ENCODE peak calls at places on chromosomes 5 and 9, in ten cellular contexts. L is ovary, N is suprapubic skin, C is transverse colon, O is tibial nerve, G is GM12878, D is SK-N-SH, Y is A549, B is esophagus muscularis mucosa, P is stomach. R is an unnamed sample. For H3K4me1, the result is how much of the 10 kb centered on the place peaks cover.

GRCh38 chr5:97009212-97009898 is 73.5 kb downstream of the LNPEP start:
- DNase-seq in O (peak), D (peak), N (no peak), P (no peak), C (no peak), B (no peak), L (no peak), G (peak), Y (no peak), R (no peak)

GRCh38 chr9:112334319-112334828 is 955 bp upstream of the PTBP3 start:
- DNase-seq in G (no peak), O (peak), D (no peak), L (no peak), C (peak), B (no peak), P (no peak), N (no peak), Y (peak), R (no peak)

GRCh38 chr5:102924963-102925362 is 169.9 kb downstream of the PAM start:
- DNase-seq in G (no peak), B (no peak), P (no peak), Y (no peak), C (no peak), O (no peak), N (no peak), L (no peak), D (no peak), R (no peak)

GRCh38 chr9:74117731-74118130 is 379.4 kb upstream of the RORB start:
- DNase-seq in P (no peak), D (no peak), G (no peak), C (no peak), Y (no peak), B (no peak), N (no peak), O (no peak), L (no peak), R (no peak)

GRCh38 chr5:67511911-67512310 is 315.3 kb upstream of the CD180 start:
- DNase-seq in O (no peak), B (no peak), N (no peak), L (no peak), C (no peak), P (no peak), D (no peak), G (no peak), Y (no peak), R (peak)

GRCh38 chr9:71752352-71752751 is 16.0 kb downstream of the CEMIP2 start:
- DNase-seq in C (no peak), D (no peak), G (no peak), Y (no peak), N (no peak), L (no peak), O (no peak), B (no peak), P (no peak), R (no peak)

GRCh38 chr5:135641329-135642178 is 62.8 kb upstream of the CXCL14 start:
- DNase-seq in G (no peak), L (no peak), N (no peak), O (no peak), Y (no peak), C (no peak), B (peak), D (no peak), P (no peak), R (no peak)

GRCh38 chr9:68955281-68955680 is 58.6 kb downstream of the PRKACG start:
- DNase-seq in O (no peak), B (no peak), G (no peak), Y (no peak), D (no peak), L (no peak), N (no peak), C (no peak), P (no peak), R (no peak)

GRCh38 chr5:10607666-10608442 is 44.0 kb downstream of the ANKRD33B start:
- DNase-seq in P (no peak), D (no peak), C (peak), N (peak), G (peak), L (no peak), Y (peak), O (peak), B (no peak), R (peak)

GRCh38 chr5:107809201-107810034 is 138.7 kb upstream of the EFNA5 start:
- DNase-seq in G (no peak), B (peak), Y (no peak), C (no peak), P (no peak), N (no peak), O (no peak), D (no peak), L (no peak), R (no peak)

GRCh38 chr5:93874080-93874479 is 132.7 kb upstream of the POU5F2 start:
- DNase-seq in B (no peak), G (no peak), Y (no peak), D (no peak), O (no peak), L (no peak), P (no peak), N (no peak), C (no peak), R (no peak)

GRCh38 chr5:148306446-148306845 is 5.8 kb upstream of the SPINK7 start:
- DNase-seq in B (no peak), O (no peak), L (no peak), D (no peak), P (no peak), Y (no peak), G (no peak), C (no peak), N (no peak), R (no peak)

GRCh38 chr5:77176429-77176828 is 34.1 kb upstream of the PDE8B start:
- DNase-seq in Y (no peak), B (no peak), C (no peak), D (no peak), O (no peak), G (no peak), N (no peak), L (no peak), P (no peak), R (no peak)

GRCh38 chr5:17096975-17097695 is 120.3 kb upstream of the BASP1 start:
- DNase-seq in L (no peak), D (no peak), G (no peak), P (no peak), B (no peak), O (no peak), C (no peak), Y (no peak), N (no peak), R (no peak)

GRCh38 chr5:131589510-131590348 is 45.3 kb downstream of the RAPGEF6 start:
- DNase-seq in P (no peak), N (no peak), O (no peak), B (no peak), C (peak), Y (peak), L (no peak), G (peak), D (peak), R (no peak)

GRCh38 chr9:92180669-92181181 is 65.5 kb upstream of the SPTLC1 start:
- DNase-seq in C (no peak), D (no peak), B (no peak), G (no peak), L (no peak), O (no peak), P (no peak), N (no peak), Y (no peak), R (no peak)

GRCh38 chr9:89845321-89845720 is 240.5 kb downstream of the GADD45G start:
- DNase-seq in C (no peak), P (no peak), G (no peak), B (peak), O (no peak), D (no peak), Y (no peak), L (no peak), N (no peak), R (no peak)

GRCh38 chr5:104372796-104373195 is 810.2 kb upstream of the NUDT12 start:
- DNase-seq in O (no peak), L (no peak), G (no peak), C (no peak), P (no peak), N (no peak), B (no peak), Y (no peak), D (no peak), R (no peak)

GRCh38 chr9:21542780-21543179 is 60.7 kb upstream of the IFNE start:
- DNase-seq in D (no peak), G (no peak), C (no peak), L (no peak), O (no peak), P (no peak), B (no peak), Y (no peak), N (no peak), R (no peak)

GRCh38 chr5:39072915-39073758 is 1.1 kb downstream of the RICTOR start:
- DNase-seq in D (peak), O (peak), Y (peak), C (peak), G (peak), L (no peak), N (no peak), B (no peak), P (peak), R (no peak)

GRCh38 chr5:15320896-15321295 is 179.1 kb upstream of the FBXL7 start:
- DNase-seq in L (no peak), O (no peak), P (no peak), B (no peak), N (no peak), G (no peak), C (no peak), D (peak), Y (no peak), R (no peak)

GRCh38 chr5:60007724-60008123 is 114.2 kb upstream of the PDE4D start:
- DNase-seq in B (no peak), D (no peak), L (no peak), C (no peak), G (no peak), O (no peak), P (no peak), N (no peak), Y (no peak), R (no peak)

GRCh38 chr5:180595381-180596114 is 4.2 kb upstream of the SCGB3A1 start:
- DNase-seq in D (peak), C (no peak), B (no peak), N (no peak), P (peak), Y (no peak), O (no peak), G (no peak), L (no peak), R (peak)

GRCh38 chr5:150419630-150420270 is 7.0 kb upstream of the CD74 start:
- DNase-seq in C (no peak), P (no peak), G (no peak), Y (no peak), L (no peak), D (no peak), N (no peak), B (no peak), O (no peak), R (no peak)

GRCh38 chr5:149036168-149036567 is 26.7 kb downstream of the SH3TC2 start:
- DNase-seq in D (no peak), P (no peak), Y (no peak), N (no peak), O (no peak), B (no peak), L (no peak), G (no peak), C (no peak), R (no peak)

GRCh38 chr5:96297867-96298266 is 135.2 kb downstream of the PCSK1 start:
- DNase-seq in P (no peak), L (no peak), O (no peak), B (no peak), G (no peak), Y (peak), C (no peak), N (no peak), D (no peak), R (peak)

GRCh38 chr5:150523472-150524350 is 15.8 kb downstream of the NDST1 start:
- DNase-seq in O (peak), B (no peak), N (no peak), P (peak), C (peak), Y (peak), L (no peak), D (peak), G (no peak), R (no peak)

GRCh38 chr5:146681586-146681945 is 165.6 kb upstream of the GPR151 start:
- DNase-seq in L (no peak), Y (no peak), D (no peak), G (no peak), N (no peak), O (no peak), P (no peak), C (no peak), B (no peak), R (no peak)

GRCh38 chr5:41087461-41087860 is 16.3 kb upstream of the MROH2B start:
- DNase-seq in P (no peak), G (no peak), O (no peak), D (no peak), N (no peak), Y (no peak), L (no peak), C (no peak), B (no peak), R (no peak)

GRCh38 chr5:127961764-127962148 is 121.8 kb upstream of the SLC12A2 start:
- DNase-seq in P (no peak), D (no peak), Y (no peak), O (no peak), L (no peak), C (peak), B (no peak), G (no peak), N (no peak), R (no peak)

GRCh38 chr5:75734913-75735789 is 17.9 kb upstream of the POC5 start:
- DNase-seq in P (peak), D (peak), N (no peak), C (peak), B (no peak), Y (peak), O (no peak), G (peak), L (no peak), R (no peak)

GRCh38 chr5:115246361-115246991 is 16.2 kb downstream of the PGGT1B start:
- DNase-seq in G (peak), N (no peak), D (peak), Y (peak), C (no peak), L (no peak), B (no peak), O (no peak), P (no peak), R (no peak)

GRCh38 chr9:85038061-85038460 is 368.5 kb downstream of the NTRK2 start:
- DNase-seq in L (no peak), N (no peak), O (no peak), G (no peak), B (peak), P (no peak), D (no peak), C (no peak), Y (no peak), R (no peak)

GRCh38 chr9:96467784-96468183 is 17.8 kb downstream of the HABP4 start:
- DNase-seq in B (no peak), D (no peak), O (no peak), G (no peak), L (no peak), P (no peak), N (no peak), Y (no peak), C (no peak), R (no peak)

GRCh38 chr5:113119271-113119924 is 142.8 kb downstream of the DCP2 start:
- DNase-seq in C (peak), D (peak), P (no peak), N (no peak), Y (no peak), O (peak), B (no peak), L (peak), G (no peak), R (peak)

GRCh38 chr5:143138839-143139238 is 264.6 kb downstream of the NR3C1 start:
- DNase-seq in C (no peak), L (no peak), B (no peak), G (no peak), P (no peak), O (no peak), D (no peak), Y (no peak), N (no peak), R (no peak)

GRCh38 chr5:143139585-143139984 is 263.9 kb downstream of the NR3C1 start:
- DNase-seq in O (no peak), N (no peak), G (no peak), Y (no peak), C (no peak), B (no peak), L (no peak), P (no peak), D (no peak), R (no peak)

GRCh38 chr5:143141652-143142051 is 261.8 kb downstream of the NR3C1 start:
- DNase-seq in B (no peak), N (no peak), O (no peak), L (no peak), C (no peak), P (no peak), D (no peak), G (no peak), Y (no peak), R (no peak)

GRCh38 chr5:143142596-143143435 is 260.7 kb downstream of the NR3C1 start:
- DNase-seq in G (no peak), O (peak), C (no peak), N (no peak), B (no peak), Y (no peak), L (peak), D (no peak), P (peak), R (peak)

DNA sequence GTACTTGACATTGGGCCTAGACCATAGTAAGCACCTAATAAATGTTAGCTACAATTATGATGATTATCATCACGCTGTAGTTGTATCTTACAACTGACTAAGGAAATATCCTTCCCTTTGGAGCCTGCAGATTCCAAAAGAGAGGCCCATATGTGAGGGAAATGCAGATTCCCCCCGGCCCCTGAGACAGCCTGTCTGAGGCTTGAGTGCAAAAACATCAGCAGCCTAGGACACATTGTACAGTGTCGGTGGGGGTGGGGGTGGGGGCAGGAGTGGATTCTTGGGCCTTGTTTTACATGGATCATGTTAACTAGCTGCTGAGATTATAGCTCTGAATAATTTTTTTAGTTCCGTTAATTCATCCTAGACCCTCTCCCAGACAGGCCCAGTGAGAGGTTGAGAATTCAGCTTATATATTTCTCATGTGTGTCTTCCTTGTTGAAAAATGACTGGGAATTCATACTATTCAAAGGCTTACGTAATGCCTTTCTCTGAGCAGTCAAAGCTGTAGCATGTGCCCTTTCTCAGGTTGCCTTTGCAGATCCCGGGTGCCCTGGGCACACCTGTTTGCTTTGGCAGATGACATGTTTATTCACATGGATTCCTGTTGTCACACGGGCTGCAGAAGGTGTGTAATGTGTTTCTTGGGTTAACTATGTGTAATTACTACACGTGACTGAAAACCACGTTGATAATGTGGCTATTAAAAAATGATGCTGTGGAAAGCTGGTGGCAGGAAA is 262.8 kb downstream of the NR3C1 start:
- DNase-seq in L (no peak), G (no peak), B (no peak), C (peak), D (no peak), Y (no peak), P (peak), N (no peak), O (no peak), R (no peak)
- TF ChIP-seq EP300 in L (no peak), G (no peak), B (no peak), C (no peak), D (no peak), Y (no peak), P (no peak), N (no peak), O (no peak), R (no peak)

DNA sequence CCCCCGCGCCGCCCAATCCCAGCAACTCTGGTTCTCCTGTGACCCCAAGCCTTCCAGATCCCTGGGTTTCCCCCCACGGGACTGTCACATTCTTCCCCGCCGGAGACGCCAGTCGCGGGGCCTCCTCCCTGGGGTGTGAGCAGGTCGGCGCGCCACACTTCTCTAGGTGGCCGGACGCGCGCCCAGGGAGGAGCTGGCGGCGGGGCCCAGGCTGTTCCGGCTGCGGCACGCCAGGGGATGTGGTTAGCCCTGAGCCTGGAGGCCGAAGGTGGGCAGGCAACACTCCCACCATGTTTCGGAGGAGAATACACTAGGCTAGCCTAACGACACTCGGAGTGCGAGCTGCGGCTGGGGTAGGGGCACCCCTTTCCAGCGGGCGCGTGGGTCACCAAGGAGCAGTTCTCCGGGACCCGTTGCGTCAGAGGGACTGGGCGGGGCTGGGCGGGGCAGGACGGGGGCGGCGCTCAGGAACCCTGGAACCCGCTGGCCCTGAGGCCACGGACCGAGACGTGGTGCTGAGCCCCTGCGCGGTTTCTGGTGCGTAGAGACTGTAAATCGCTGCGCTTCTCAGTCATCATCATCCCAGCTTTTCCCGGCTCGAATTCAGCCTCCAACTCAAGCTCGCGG is at the start of gene SLC27A6:
- DNase-seq in P (no peak), C (no peak), G (no peak), N (no peak), Y (peak), D (peak), B (no peak), L (peak), O (no peak), R (peak)
- TF ChIP-seq CTCF in P (no peak), C (no peak), G (no peak), N (no peak), Y (no peak), D (no peak), B (peak), L (no peak), O (no peak), R (no peak)

DNA sequence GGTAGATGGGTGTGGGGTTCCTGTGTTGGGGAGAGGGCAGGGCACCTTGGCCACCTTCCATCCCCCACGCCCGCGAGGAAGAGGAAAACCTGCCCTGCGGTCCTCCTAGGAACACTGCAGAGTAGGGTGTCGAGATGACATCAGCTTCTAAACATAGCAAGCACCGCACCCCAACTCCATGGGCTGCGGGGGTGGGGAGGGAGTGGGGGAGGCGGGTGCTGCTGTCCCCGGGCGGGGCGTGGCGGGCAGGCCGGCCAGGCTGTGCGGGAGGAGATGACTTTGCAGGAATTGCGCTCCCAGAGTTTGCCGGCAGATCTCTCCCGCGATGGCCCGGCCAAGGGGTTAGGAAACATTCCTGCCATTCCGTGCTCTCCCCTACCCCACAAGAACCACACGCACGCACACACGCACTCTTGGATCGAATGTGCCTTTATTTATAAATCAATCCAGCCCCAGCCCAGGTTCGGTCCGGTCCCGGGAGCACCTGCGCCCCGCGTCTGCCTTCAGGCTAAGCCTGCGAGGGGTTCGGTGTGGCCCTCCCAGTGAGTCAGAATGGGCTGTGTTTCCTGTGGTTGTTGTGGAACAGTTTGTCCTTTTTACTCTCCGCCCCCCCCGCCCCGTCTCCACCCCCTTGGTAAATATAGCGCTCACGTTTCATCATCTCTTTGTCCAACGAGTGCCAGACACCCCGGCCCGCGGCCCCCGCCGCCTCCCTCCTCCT is 5.2 kb upstream of the KLF9 start:
- DNase-seq in L (peak), Y (peak), B (peak), C (peak), D (peak), P (peak), O (peak), G (peak), N (peak), R (peak)
- H3K4me1 ChIP-seq in L (under half), Y (under half), B (half or more), C (under half), D (under half), P (under half), O (under half), G (under half), N (half or more), R (half or more)

DNA sequence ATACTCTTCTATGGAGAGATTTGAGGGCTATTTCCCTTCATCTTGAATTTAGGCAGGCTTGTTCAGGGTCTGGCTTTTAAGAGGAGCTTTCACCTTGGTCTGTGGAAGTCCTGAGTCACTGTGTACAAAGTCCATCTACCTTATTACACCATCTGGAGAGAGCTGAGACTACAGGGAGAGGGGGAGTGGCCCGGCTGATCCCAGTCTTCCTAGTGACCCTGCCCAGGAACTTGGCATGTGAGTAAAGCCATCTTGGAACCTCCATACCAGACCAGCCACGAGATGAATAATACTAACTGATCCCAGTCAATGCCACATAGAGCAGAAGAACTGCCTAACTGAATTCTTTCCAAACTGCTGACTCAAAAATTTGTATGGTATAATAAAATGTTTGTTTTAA is 8.4 kb upstream of the IL6ST start:
- DNase-seq in Y (peak), C (peak), B (no peak), D (no peak), P (peak), L (no peak), O (no peak), N (peak), G (no peak), R (no peak)
- TF ChIP-seq EP300 in Y (no peak), C (no peak), B (no peak), D (no peak), P (no peak), L (no peak), O (no peak), N (no peak), G (no peak), R (no peak)

R was measured in sigmoid colon.